ENCODE peak calls at places on chromosomes 7 and 10, in four cellular contexts. W is BJ, M is choroid plexus epithelial cell, C is ovary. U is an unnamed sample.
A peak's percentile ranks its signal among the peaks of the same experiment; 100 is the strongest.

GRCh38 chr7:1024331-1024761 is 20.0 kb upstream of the GPR146 start:
- DNase-seq in W (no peak), M (no peak), C (no peak), U (no peak)

GRCh38 chr10:102419561-102420442 is 834 bp upstream of the FBXL15 start:
- DNase-seq in W (no peak), M (no peak), C (peak; percentile 54), U (peak; percentile 63)

GRCh38 chr10:70052462-70053211 is at the start of gene MACROH2A2:
- DNase-seq in W (peak; percentile 21), M (peak; percentile 72), C (peak; percentile 68), U (peak; percentile 67)

GRCh38 chr10:80632742-80633141 is 95.0 kb downstream of the SH2D4B start:
- DNase-seq in W (no peak), M (no peak), C (no peak), U (no peak)

GRCh38 chr10:69738071-69738470 is 63.6 kb upstream of the COL13A1 start:
- DNase-seq in W (no peak), M (no peak), C (no peak), U (no peak)

GRCh38 chr7:117010375-117011133 is 57.3 kb downstream of the ST7 start:
- DNase-seq in W (no peak), M (no peak), C (no peak), U (no peak)

GRCh38 chr10:14603539-14604102 is 171.1 kb downstream of the FAM107B start:
- DNase-seq in W (no peak), M (no peak), C (no peak), U (no peak)

GRCh38 chr7:66921918-66922486 is 977 bp downstream of the TMEM248 start:
- DNase-seq in W (no peak), M (peak; percentile 30), C (no peak), U (no peak)

GRCh38 chr10:37490266-37490665 is 364.9 kb downstream of the ANKRD30A start:
- DNase-seq in W (no peak), M (no peak), C (no peak), U (no peak)

GRCh38 chr10:101778781-101779543 is 3.0 kb upstream of the FGF8 start:
- DNase-seq in W (no peak), M (peak; percentile 54), C (no peak), U (no peak)

GRCh38 chr7:111183373-111183772 is 92.4 kb downstream of the LRRN3 start:
- DNase-seq in W (no peak), M (no peak), C (no peak), U (no peak)

GRCh38 chr7:158353606-158354570 is 233.7 kb downstream of the PTPRN2 start:
- DNase-seq in W (no peak), M (peak; percentile 51), C (no peak), U (no peak)

GRCh38 chr10:22321831-22322662 is 1.1 kb downstream of the BMI1 start:
- DNase-seq in W (no peak), M (peak; percentile 33), C (peak; percentile 12), U (peak; percentile 54)

GRCh38 chr10:70913546-70914240 is 25.3 kb upstream of the PCBD1 start:
- DNase-seq in W (no peak), M (no peak), C (no peak), U (no peak)

DNA sequence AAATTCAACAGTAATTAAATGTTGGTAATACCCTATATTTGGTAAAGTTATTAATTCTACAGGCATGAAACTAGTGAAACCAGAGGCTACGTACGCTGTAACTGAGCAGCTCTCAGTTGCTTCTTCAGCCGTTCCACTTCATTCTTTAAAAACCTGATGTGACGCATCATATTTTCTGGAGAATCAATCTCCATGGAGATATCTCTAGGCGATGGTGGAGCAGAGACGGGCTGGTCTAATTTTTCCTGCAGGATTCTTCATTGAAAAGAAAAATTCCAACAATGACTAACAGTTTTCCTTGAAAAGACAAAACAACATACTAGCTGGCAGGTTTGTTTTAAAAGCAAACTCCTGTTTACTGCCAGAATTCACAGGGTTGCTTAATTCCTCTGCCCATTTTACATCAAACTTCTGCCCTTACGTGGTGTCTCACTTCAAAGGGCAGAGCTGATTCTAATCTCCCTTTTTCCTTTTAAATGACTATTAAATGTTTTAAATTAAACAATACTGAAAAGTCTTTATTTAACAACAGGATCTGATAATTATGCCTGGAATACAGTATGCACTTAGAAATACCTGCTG is 59.4 kb upstream of the MRLN start:
- DNase-seq in W (no peak), M (no peak), C (no peak), U (no peak)
- TF ChIP-seq CTCF in W (no peak), M (no peak), C (no peak), U (no peak)

GRCh38 chr7:99579281-99579955 is 18.6 kb upstream of the TMEM225B start:
- DNase-seq in W (no peak), M (no peak), C (no peak), U (no peak)

GRCh38 chr7:99576251-99576650 is 17.8 kb downstream of the ZNF655 start:
- DNase-seq in W (no peak), M (no peak), C (no peak), U (no peak)

DNA sequence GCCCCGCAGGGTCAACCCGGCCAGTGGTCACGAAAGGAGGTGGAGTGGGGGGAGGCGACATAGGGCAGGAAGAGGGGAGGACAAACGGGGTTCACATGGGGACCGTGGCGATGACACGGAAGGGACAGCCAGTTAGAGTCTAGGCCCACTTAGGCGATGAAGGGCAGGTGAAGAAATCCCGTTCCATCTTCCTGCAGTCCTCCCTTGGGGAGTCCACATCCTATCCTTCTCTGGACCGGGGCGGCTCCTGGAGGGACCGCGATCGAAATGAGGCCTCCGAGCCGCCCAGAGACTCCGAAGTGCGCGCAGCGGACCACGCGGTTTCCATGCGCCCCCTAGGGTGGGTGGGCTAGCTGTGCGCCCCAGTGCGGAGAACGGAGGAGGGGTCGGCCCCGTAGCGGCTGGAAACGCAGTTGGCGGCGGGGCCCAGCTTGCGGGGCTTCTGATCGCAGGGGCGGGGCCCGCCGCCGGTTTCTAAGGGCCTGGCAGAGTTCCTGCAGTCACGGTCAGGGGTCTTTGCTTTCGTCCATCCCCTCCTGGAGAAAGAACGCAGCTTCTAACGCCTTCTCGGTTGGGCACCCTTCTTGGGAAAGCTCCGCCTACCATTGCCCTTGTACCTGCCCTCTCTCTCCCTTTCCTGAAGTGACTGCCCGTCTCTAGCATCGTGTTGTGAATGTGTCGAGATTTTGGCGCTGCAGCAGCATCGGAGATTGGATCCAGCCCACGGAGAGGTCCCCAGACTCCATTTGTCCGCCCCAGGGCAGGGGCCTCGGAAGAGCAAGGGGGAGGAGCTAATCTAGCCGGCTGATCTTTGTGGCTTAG is 17.9 kb upstream of the TMEM225B start:
- DNase-seq in W (no peak), M (peak; percentile 36), C (peak; percentile 34), U (peak; percentile 68)
- TF ChIP-seq CTCF in W (peak; percentile 51), M (peak; percentile 51), C (peak; percentile 17), U (peak; percentile 46)

DNA sequence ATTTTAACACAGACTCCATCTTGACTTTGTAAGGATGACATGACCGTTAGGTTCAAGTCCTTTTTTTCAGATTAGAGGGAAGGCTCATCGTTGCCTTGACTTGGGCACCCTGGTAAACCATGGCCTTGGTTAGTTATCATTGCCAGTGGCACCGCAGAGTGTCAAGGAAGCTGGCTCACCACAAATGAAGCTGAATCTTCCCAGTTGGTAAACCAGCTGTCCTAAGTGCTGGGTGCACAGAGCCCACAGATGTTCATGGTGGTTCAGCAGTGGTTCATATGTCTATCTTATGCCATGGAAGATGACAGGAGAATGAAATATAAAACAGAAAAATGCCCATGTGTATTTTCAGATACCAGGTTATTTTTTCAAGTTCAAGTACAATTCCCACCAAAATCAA is 273.7 kb downstream of the PLXDC2 start:
- DNase-seq in W (no peak), M (no peak), C (no peak), U (no peak)
- TF ChIP-seq CTCF in W (no peak), M (no peak), C (no peak), U (no peak)

GRCh38 chr10:77457266-77457665 is 180.3 kb downstream of the KCNMA1 start:
- DNase-seq in W (no peak), M (no peak), C (no peak), U (no peak)

GRCh38 chr10:77455538-77455937 is 182.1 kb downstream of the KCNMA1 start:
- DNase-seq in W (no peak), M (no peak), C (no peak), U (no peak)

GRCh38 chr10:77452952-77453564 is 184.6 kb downstream of the KCNMA1 start:
- DNase-seq in W (no peak), M (no peak), C (no peak), U (no peak)

GRCh38 chr10:77458986-77459590 is 178.5 kb downstream of the KCNMA1 start:
- DNase-seq in W (no peak), M (peak; percentile 20), C (no peak), U (no peak)

DNA sequence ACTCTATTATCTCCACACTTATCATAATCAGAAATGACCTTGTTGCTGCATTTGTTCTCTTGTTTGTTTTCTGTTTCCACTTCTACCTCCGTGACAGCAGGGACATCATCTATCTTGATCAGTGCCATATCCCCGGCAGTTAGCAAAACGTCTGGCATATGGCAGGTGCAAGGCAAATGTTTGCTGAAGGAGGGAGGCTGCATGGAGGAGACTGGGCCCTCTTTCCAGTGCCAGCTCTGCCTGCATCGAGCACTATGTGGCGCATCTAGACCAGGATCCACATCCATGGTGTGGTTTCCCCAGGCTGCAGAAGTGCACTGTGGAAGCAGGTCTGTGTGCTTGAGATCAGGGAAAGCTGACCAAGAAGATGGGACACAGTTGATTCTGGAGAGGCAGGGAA is 181.2 kb downstream of the KCNMA1 start:
- DNase-seq in W (no peak), M (no peak), C (no peak), U (peak; percentile 21)
- TF ChIP-seq CTCF in W (no peak), M (no peak), C (no peak), U (peak; percentile 20)

GRCh38 chr10:33116293-33116697 is 158.3 kb upstream of the ITGB1 start:
- DNase-seq in W (no peak), M (peak; percentile 87), C (peak; percentile 33), U (no peak)
- TF ChIP-seq CTCF in W (peak; percentile 59), M (peak; percentile 80), C (peak; percentile 12), U (peak; percentile 53)

GRCh38 chr10:124181656-124182055 is 88.3 kb upstream of the CHST15 start:
- DNase-seq in W (no peak), M (no peak), C (no peak), U (no peak)
- TF ChIP-seq CTCF in W (no peak), M (no peak), C (no peak), U (no peak)

U was measured in dorsolateral prefrontal cortex.